ENCODE peak calls at places on chromosomes 11 and 22, in six cellular contexts. H is neuronal stem cell, F is mesendoderm, T is IMR-90, Z is H9, I is H1. U is an unnamed sample.

GRCh38 chr11:20865161-20865560 is 195.8 kb downstream of the NELL1 start:
- DNase-seq in T (no peak), H (no peak), F (no peak), Z (no peak), I (no peak), U (no peak)

GRCh38 chr22:47034905-47035419 is 272.5 kb downstream of the TBC1D22A start:
- DNase-seq in I (no peak), T (no peak), Z (no peak), F (no peak), H (no peak), U (no peak)

GRCh38 chr22:43378011-43378704 is 33.7 kb upstream of the MPPED1 start:
- DNase-seq in I (no peak), Z (no peak), T (peak), H (no peak), F (peak), U (peak)

GRCh38 chr11:120538707-120539106 is 27.2 kb downstream of the GRIK4 start:
- DNase-seq in I (no peak), Z (no peak), F (no peak), T (no peak), H (no peak), U (no peak)

GRCh38 chr11:67445515-67445914 is 2.2 kb upstream of the CORO1B start:
- DNase-seq in T (no peak), Z (no peak), H (no peak), F (no peak), I (no peak), U (no peak)

GRCh38 chr11:125517116-125517804 is 21.2 kb upstream of the FEZ1 start:
- DNase-seq in H (peak), F (peak), Z (peak), I (peak), T (peak), U (peak)

GRCh38 chr22:28594784-28595324 is 84.8 kb downstream of the TTC28 start:
- DNase-seq in F (peak), I (no peak), Z (no peak), T (peak), H (peak), U (peak)

GRCh38 chr11:35214181-35214770 is 75.3 kb downstream of the CD44 start:
- DNase-seq in F (no peak), Z (no peak), H (no peak), T (no peak), I (no peak), U (no peak)

GRCh38 chr22:23278883-23279675 is 98.8 kb downstream of the BCR start:
- DNase-seq in H (no peak), Z (no peak), I (no peak), F (no peak), T (no peak), U (no peak)

GRCh38 chr11:92257536-92257935 is 32.9 kb downstream of the FAT3 start:
- DNase-seq in F (no peak), Z (no peak), H (no peak), T (no peak), I (no peak), U (no peak)

GRCh38 chr11:10394229-10395100 is 60.6 kb upstream of the AMPD3 start:
- DNase-seq in I (peak), H (no peak), Z (no peak), T (peak), F (no peak), U (peak)

GRCh38 chr22:43014062-43014875 is 680 bp downstream of the PACSIN2 start:
- DNase-seq in F (peak), T (no peak), H (peak), I (peak), Z (peak), U (peak)

GRCh38 chr22:50481440-50482106 is at the start of gene ADM2:
- DNase-seq in Z (peak), T (no peak), I (peak), F (peak), H (peak), U (peak)

GRCh38 chr11:102794382-102794781 is 3.6 kb downstream of the MMP1 start:
- DNase-seq in F (peak), H (no peak), I (peak), Z (peak), T (peak), U (peak)

GRCh38 chr22:45503071-45503815 is 560 bp downstream of the FBLN1 start:
- DNase-seq in Z (peak), T (no peak), F (peak), I (peak), H (peak), U (peak)

GRCh38 chr11:12829131-12829530 is 154.9 kb downstream of the TEAD1 start:
- DNase-seq in H (no peak), Z (no peak), T (no peak), F (no peak), I (no peak), U (no peak)

GRCh38 chr11:16239130-16240105 is 116.9 kb downstream of the SOX6 start:
- DNase-seq in F (no peak), I (no peak), H (peak), T (peak), Z (no peak), U (peak)

GRCh38 chr11:59292611-59293010 is 66.1 kb upstream of the OR5AN1 start:
- DNase-seq in H (no peak), I (no peak), T (no peak), F (no peak), Z (no peak), U (no peak)

GRCh38 chr22:20026204-20026908 is 5.4 kb downstream of the TANGO2 start:
- DNase-seq in I (no peak), Z (peak), F (no peak), H (no peak), T (no peak), U (no peak)

GRCh38 chr11:70578831-70579230 is 180.5 kb downstream of the CTTN start:
- DNase-seq in F (no peak), I (no peak), Z (no peak), T (no peak), H (no peak), U (no peak)

GRCh38 chr11:32094931-32095330 is 4.1 kb downstream of the RCN1 start:
- DNase-seq in H (no peak), T (no peak), Z (no peak), F (no peak), I (no peak), U (peak)

GRCh38 chr11:32088117-32088941 is 2.5 kb upstream of the RCN1 start:
- DNase-seq in T (peak), H (no peak), Z (no peak), I (no peak), F (peak), U (peak)

GRCh38 chr11:32092581-32093170 is 1.8 kb downstream of the RCN1 start:
- DNase-seq in I (no peak), T (no peak), F (peak), Z (no peak), H (peak), U (no peak)

GRCh38 chr11:32087602-32088001 is 3.3 kb upstream of the RCN1 start:
- DNase-seq in I (no peak), Z (no peak), H (no peak), T (peak), F (no peak), U (peak)

DNA sequence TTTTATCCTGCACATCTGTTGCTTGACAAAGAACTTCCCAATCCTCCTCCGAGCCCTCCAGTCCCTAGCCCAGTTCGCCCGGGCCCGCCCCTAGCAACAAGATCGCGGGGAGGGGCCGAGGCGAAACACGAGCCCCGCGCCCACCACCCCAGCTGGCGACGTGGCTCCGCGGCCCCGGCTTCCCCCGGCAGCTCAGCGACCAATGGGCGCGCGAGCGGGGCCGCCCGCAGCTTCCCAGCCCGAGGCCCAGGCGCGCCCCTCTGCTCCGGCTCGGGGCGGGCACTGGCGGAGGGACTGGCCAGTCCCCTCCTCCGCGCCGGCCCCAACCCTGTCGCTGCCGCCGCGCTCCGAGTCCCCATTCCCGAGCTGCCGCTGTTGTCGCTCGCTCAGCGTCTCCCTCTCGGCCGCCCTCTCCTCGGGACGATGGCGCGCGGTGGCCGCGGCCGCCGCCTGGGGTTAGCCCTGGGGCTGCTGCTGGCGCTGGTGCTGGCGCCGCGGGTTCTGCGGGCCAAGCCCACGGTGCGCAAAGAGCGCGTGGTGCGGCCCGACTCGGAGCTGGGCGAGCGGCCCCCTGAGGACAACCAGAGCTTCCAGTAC is at the start of gene RCN1:
- DNase-seq in F (peak), Z (peak), T (peak), H (peak), I (peak), U (peak)
- H3K18ac ChIP-seq in F (peak), Z (peak), T (peak), H (peak), I (peak), U (peak)

GRCh38 chr11:65785329-65786007 is 1.4 kb upstream of the OVOL1 start:
- DNase-seq in H (no peak), F (no peak), I (no peak), Z (peak), T (no peak), U (no peak)
- H3K18ac ChIP-seq in H (peak), F (no peak), I (no peak), Z (no peak), T (no peak), U (no peak)

GRCh38 chr11:129426776-129427175 is 51.1 kb downstream of the BARX2 start:
- DNase-seq in F (no peak), Z (no peak), T (no peak), I (no peak), H (no peak), U (no peak)

GRCh38 chr11:129425214-129425613 is 49.6 kb downstream of the BARX2 start:
- DNase-seq in Z (no peak), F (no peak), T (no peak), I (no peak), H (no peak), U (no peak)

GRCh38 chr11:129428027-129428426 is 52.4 kb downstream of the BARX2 start:
- DNase-seq in I (no peak), F (no peak), H (no peak), Z (no peak), T (no peak), U (no peak)

GRCh38 chr11:129423426-129423825 is 47.8 kb downstream of the BARX2 start:
- DNase-seq in I (no peak), F (no peak), T (no peak), H (no peak), Z (no peak), U (no peak)

GRCh38 chr11:129427376-129427775 is 51.7 kb downstream of the BARX2 start:
- DNase-seq in H (no peak), Z (no peak), F (no peak), I (no peak), T (no peak), U (no peak)
- H3K18ac ChIP-seq in H (no peak), Z (no peak), F (no peak), I (no peak), T (no peak), U (no peak)

GRCh38 chr11:66080055-66080817 is 10.2 kb downstream of the PACS1 start:
- DNase-seq in F (no peak), T (peak), I (no peak), Z (no peak), H (no peak), U (peak)
- H3K18ac ChIP-seq in F (no peak), T (no peak), I (no peak), Z (no peak), H (no peak), U (no peak)

GRCh38 chr11:65611028-65611757 is 2.8 kb downstream of the MAP3K11 start:
- DNase-seq in I (no peak), T (no peak), F (peak), Z (no peak), H (no peak), U (no peak)

GRCh38 chr11:65609711-65610110 is 4.3 kb downstream of the MAP3K11 start:
- DNase-seq in I (no peak), Z (no peak), H (no peak), T (no peak), F (no peak), U (no peak)

GRCh38 chr11:65612691-65613090 is 1.3 kb downstream of the MAP3K11 start:
- DNase-seq in F (no peak), H (no peak), T (no peak), I (no peak), Z (no peak), U (no peak)

GRCh38 chr11:65613091-65613928 is 711 bp downstream of the MAP3K11 start:
- DNase-seq in F (no peak), H (no peak), I (no peak), T (no peak), Z (no peak), U (no peak)

DNA sequence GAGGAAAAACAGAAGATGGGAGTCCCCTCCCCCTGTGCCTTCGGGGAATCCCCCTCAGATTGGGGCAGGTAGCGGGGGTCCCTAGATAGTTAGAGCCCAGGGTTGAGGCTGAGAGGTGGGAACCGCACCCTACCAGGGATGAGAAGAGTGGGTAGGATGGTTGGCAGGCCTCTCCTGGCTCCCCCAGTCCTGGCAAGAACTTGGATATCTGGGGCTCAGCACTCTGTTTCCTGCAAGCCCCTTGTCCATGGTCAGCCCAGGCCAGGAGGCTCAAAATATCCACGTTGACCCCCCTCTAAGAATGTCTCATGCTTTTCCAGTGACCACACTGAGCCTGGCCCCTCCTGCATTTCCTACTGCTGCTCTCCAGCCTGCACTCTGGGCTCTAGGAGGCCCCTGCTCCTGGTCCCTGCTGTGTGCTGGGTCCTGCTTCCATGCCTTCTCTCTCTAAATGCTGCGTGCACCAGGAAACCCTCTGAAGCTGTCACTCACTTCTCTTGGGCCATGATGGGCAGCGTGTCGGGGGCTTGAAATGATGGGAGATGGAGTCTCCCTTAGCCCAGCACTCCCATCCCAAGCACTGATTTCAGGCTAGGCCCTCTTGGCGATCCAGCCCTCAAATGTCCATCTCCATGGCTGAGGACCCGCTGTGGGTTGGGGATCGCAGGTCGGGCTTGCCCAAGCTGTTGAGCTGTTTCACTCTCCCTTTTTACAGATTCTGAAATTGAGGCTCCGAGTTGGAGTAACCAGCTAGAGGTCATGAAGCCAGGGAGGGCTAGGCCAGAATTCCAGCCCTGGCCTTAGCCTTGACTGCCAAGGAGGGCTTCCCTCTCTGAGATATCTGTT is 2.0 kb downstream of the MAP3K11 start:
- DNase-seq in T (peak), H (no peak), I (no peak), F (peak), Z (no peak), U (peak)
- H3K18ac ChIP-seq in T (no peak), H (peak), I (no peak), F (no peak), Z (no peak), U (peak)

GRCh38 chr11:64875369-64876225 is 2.8 kb downstream of the EHD1 start:
- DNase-seq in I (no peak), H (no peak), T (no peak), Z (no peak), F (no peak), U (no peak)

GRCh38 chr11:64876835-64877341 is 1.5 kb downstream of the EHD1 start:
- DNase-seq in T (peak), H (no peak), Z (no peak), F (peak), I (no peak), U (peak)

GRCh38 chr11:64874841-64875240 is 3.6 kb downstream of the EHD1 start:
- DNase-seq in H (no peak), T (no peak), Z (no peak), I (no peak), F (no peak), U (no peak)

GRCh38 chr11:64877390-64878222 is 815 bp downstream of the EHD1 start:
- DNase-seq in I (no peak), H (no peak), T (no peak), F (no peak), Z (no peak), U (no peak)

DNA sequence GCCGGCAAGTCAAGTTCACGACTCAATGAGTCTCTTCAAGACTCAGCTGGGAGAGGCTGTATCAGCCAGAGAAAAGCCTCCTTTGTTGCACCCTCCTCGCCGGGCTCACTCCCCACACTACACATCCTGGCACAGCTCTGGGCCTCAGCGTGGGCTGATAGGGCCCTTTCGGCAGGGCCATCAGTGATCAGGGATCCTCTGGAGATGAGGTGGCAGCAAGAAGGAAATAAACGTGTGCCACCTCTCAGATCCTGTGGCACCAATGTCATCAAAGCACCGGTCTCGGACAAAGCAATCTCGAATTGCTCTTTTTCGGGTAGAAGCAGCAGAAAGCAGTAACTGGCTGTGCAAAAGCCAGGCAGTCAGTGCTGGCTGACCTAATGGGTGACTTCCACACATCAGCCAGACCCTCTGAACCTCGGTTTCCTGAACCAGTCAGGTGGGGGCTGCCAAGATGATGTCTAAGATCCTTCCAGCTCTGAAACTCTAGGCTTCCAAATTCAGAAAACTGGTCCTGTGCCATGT is 2.1 kb downstream of the EHD1 start:
- DNase-seq in F (no peak), Z (no peak), H (no peak), T (no peak), I (no peak), U (no peak)
- H3K18ac ChIP-seq in F (no peak), Z (no peak), H (no peak), T (peak), I (no peak), U (no peak)

DNA sequence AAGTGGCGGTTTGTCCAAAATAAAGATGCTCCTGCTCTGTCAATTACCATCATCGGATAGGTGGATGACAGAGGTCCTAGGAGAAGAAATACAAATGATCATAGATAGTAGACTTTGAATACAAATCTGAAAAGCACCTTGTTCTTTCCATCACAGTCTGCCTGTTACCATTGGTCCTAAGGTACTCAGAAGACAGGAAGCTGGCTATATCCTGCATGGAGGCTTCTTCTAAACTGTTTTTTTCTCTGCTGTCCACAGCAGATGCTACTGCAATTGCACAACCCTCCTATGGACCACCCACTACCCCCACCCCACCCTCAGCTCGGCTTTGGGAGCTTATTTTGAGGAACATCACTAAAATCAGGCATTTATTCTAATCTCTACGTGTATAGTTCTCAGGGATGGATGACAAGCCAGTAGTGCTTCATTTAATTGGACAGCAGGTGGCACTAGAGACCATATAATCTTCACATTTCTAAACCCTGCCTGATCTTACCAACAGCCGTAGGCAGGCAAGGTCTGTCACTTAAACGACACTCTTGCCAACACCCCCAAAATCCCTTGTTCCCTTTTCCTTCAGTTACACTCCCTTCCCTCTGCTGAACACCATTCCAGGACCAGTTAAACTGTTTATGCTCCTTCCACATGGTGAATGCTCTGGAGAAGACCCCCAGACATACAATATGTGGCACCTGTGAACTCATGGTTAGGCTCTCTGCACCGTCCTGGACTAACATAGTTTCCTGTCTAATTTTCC is 6.6 kb upstream of the PTS start:
- DNase-seq in I (no peak), F (peak), T (peak), Z (peak), H (peak), U (peak)
- H3K18ac ChIP-seq in I (no peak), F (no peak), T (no peak), Z (no peak), H (no peak), U (no peak)

DNA sequence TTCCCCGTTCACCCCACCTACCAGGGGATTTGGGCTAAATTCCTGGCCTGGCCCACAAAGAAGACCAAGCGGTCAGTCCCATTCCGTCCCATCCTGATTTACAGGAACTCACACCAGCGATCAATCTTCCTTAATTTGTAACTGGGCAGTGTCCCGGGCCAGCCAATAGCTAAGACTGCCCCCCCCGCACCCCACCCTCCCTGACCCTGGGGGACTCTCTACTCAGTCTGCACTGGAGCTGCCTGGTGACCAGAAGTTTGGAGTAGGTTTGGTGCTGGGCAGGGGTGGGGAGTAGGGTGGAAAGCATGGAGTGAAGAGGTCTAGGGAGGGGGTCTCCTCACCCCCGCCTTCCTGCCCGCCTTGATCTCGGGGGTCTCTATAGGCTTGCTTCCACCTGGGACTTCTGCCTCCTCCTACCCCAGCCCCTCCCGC is at the start of gene SERPING1:
- DNase-seq in F (no peak), H (no peak), T (no peak), I (no peak), Z (no peak), U (no peak)
- H3K18ac ChIP-seq in F (peak), H (peak), T (peak), I (peak), Z (peak), U (peak)

GRCh38 chr22:40720538-40721256 is 41.4 kb downstream of the MCHR1 start:
- DNase-seq in T (peak), H (no peak), I (no peak), F (no peak), Z (no peak), U (peak)
- H3K18ac ChIP-seq in T (peak), H (peak), I (peak), F (peak), Z (no peak), U (peak)

U was measured in mesenchymal stem cell.